ENCODE peak calls at places on chromosomes 4 and X, in five cellular contexts. T is psoas muscle; U is stimulated activated naive B cell treated with anti-CD40 and anti-IgM and Interleukin-4, amounts not matched to agents 10 μg/mL and 1 μg/mL and 100 μg/mL, for 72 hours; H is endothelial cell; E is H4. M is an unnamed sample.

GRCh38 chrX:111467896-111468295 is 43.5 kb upstream of the SERTM2 start:
- DNase-seq in U (no peak), T (peak; percentile 15), E (peak; percentile 14), H (no peak), M (no peak)

GRCh38 chr4:87056884-87057283 is 122.1 kb downstream of the AFF1 start:
- DNase-seq in T (no peak), E (no peak), H (no peak), U (no peak), M (no peak)

GRCh38 chr4:8547108-8547911 is 32.9 kb upstream of the GPR78 start:
- DNase-seq in E (no peak), H (peak; percentile 39), T (no peak), U (no peak), M (no peak)

GRCh38 chr4:164572877-164573279 is 181.1 kb upstream of the SMIM31 start:
- DNase-seq in E (no peak), U (no peak), H (no peak), T (no peak), M (no peak)

GRCh38 chr4:183504930-183505555 is at the start of gene ING2:
- DNase-seq in H (no peak), T (no peak), E (peak; percentile 49), U (no peak), M (no peak)

GRCh38 chr4:74455361-74456055 is 10.6 kb downstream of the AREG start:
- DNase-seq in E (no peak), T (no peak), U (no peak), H (no peak), M (no peak)

GRCh38 chrX:54820737-54821136 is 13.2 kb downstream of the MAGED2 start:
- DNase-seq in H (no peak), T (no peak), U (no peak), E (no peak), M (no peak)

GRCh38 chr4:137408527-137409177 is 123.6 kb downstream of the PCDH18 start:
- DNase-seq in E (no peak), H (no peak), U (no peak), T (no peak), M (no peak)

GRCh38 chr4:71550220-71551190 is 211.7 kb downstream of the SLC4A4 start:
- DNase-seq in H (no peak), E (no peak), U (no peak), T (no peak), M (no peak)

GRCh38 chrX:67563469-67564448 is 19.9 kb downstream of the AR start:
- DNase-seq in U (no peak), T (no peak), E (peak; percentile 43), H (no peak), M (no peak)

GRCh38 chr4:18227880-18228279 is 206.3 kb upstream of the LCORL start:
- DNase-seq in U (no peak), H (no peak), T (no peak), E (no peak), M (no peak)

GRCh38 chrX:24229400-24229879 is 79.9 kb downstream of the ZFX start:
- DNase-seq in T (no peak), H (no peak), E (peak; percentile 37), U (no peak), M (no peak)

GRCh38 chr4:55553442-55553841 is 6.7 kb upstream of the CLOCK start:
- DNase-seq in T (peak; percentile 22), U (no peak), E (peak; percentile 91), H (no peak), M (no peak)

GRCh38 chrX:21972721-21973120 is 32.2 kb downstream of the SMS start:
- DNase-seq in E (peak; percentile 7), H (no peak), T (no peak), U (no peak), M (no peak)

GRCh38 chr4:17773125-17773698 is 8.2 kb downstream of the FAM184B start:
- DNase-seq in T (no peak), U (no peak), E (no peak), H (no peak), M (no peak)

GRCh38 chr4:94653095-94653649 is 104.6 kb upstream of the BMPR1B start:
- DNase-seq in H (no peak), E (no peak), T (no peak), U (no peak), M (no peak)

GRCh38 chrX:46713672-46714487 is 45.0 kb downstream of the SLC9A7 start:
- DNase-seq in U (peak; percentile 20), H (no peak), T (no peak), E (no peak), M (no peak)

GRCh38 chr4:55409468-55410171 is 13.9 kb downstream of the TMEM165 start:
- DNase-seq in H (no peak), T (no peak), E (peak; percentile 14), U (peak; percentile 58), M (no peak)

GRCh38 chr4:109432676-109433075 is 939 bp upstream of the SEC24B start:
- DNase-seq in U (no peak), H (no peak), E (peak; percentile 15), T (no peak), M (no peak)

GRCh38 chr4:159607824-159608223 is 504.9 kb downstream of the RAPGEF2 start:
- DNase-seq in E (no peak), T (no peak), H (no peak), U (no peak), M (no peak)

GRCh38 chrX:20712811-20713210 is 446.1 kb upstream of the RPS6KA3 start:
- DNase-seq in E (no peak), H (no peak), T (no peak), U (no peak), M (no peak)

GRCh38 chr4:173488656-173489055 is 41.4 kb downstream of the HAND2 start:
- DNase-seq in H (no peak), E (no peak), U (no peak), T (no peak), M (no peak)

M was measured in HL-60.